ENCODE peak calls at places on chromosome 14, in six cellular contexts. B, N, D, U, V and Z are unnamed samples. For H3K36me3 and H3K4me1, the result is how much of the 10 kb centered on the place peaks cover.

GRCh38 chr14:33742166-33742565 is 208.7 kb downstream of the EGLN3 start:
- DNase-seq in D (no peak), B (no peak), N (no peak), U (no peak), V (no peak), Z (no peak)

GRCh38 chr14:61517861-61518802 is 177.2 kb upstream of the HIF1A start:
- DNase-seq in D (peak), N (peak), B (no peak), U (no peak), V (no peak), Z (no peak)

GRCh38 chr14:92506230-92506629 is 7.4 kb upstream of the RIN3 start:
- DNase-seq in B (no peak), D (peak), V (no peak), N (no peak), U (no peak), Z (no peak)

GRCh38 chr14:78010688-78011087 is 159.5 kb upstream of the NRXN3 start:
- DNase-seq in N (no peak), B (no peak), D (no peak), V (no peak), U (no peak), Z (no peak)

GRCh38 chr14:66501592-66501991 is 6.4 kb upstream of the GPHN start:
- DNase-seq in B (no peak), U (no peak), D (no peak), V (no peak), N (no peak), Z (no peak)

GRCh38 chr14:92949496-92950192 is 26.7 kb downstream of the CHGA start:
- DNase-seq in V (no peak), B (no peak), D (no peak), N (no peak), U (no peak), Z (no peak)

GRCh38 chr14:81363746-81364400 is 36.3 kb downstream of the STON2 start:
- DNase-seq in U (no peak), V (peak), N (no peak), B (no peak), D (no peak), Z (no peak)

GRCh38 chr14:51604078-51604477 is 47.6 kb upstream of the FRMD6 start:
- DNase-seq in B (no peak), N (no peak), V (no peak), D (no peak), U (no peak), Z (no peak)

GRCh38 chr14:81219821-81220487 is 805 bp downstream of the GTF2A1 start:
- DNase-seq in B (peak), U (peak), V (peak), N (peak), D (peak), Z (peak)

GRCh38 chr14:80059041-80059440 is 152.3 kb downstream of the DIO2 start:
- DNase-seq in V (no peak), N (no peak), B (no peak), U (no peak), D (no peak), Z (no peak)

GRCh38 chr14:94992046-94992445 is 165.3 kb downstream of the DICER1 start:
- DNase-seq in N (no peak), B (no peak), D (no peak), V (no peak), U (no peak), Z (no peak)

GRCh38 chr14:64745511-64746041 is 41.4 kb downstream of the PLEKHG3 start:
- DNase-seq in B (no peak), N (no peak), D (peak), U (no peak), V (no peak), Z (no peak)

GRCh38 chr14:55277972-55278740 is 6.9 kb downstream of the FBXO34 start:
- DNase-seq in N (no peak), U (no peak), B (no peak), V (peak), D (no peak), Z (no peak)
- H3K36me3 ChIP-seq in N (under half), U (under half), B (under half), V (under half), D (under half), Z (under half)

DNA sequence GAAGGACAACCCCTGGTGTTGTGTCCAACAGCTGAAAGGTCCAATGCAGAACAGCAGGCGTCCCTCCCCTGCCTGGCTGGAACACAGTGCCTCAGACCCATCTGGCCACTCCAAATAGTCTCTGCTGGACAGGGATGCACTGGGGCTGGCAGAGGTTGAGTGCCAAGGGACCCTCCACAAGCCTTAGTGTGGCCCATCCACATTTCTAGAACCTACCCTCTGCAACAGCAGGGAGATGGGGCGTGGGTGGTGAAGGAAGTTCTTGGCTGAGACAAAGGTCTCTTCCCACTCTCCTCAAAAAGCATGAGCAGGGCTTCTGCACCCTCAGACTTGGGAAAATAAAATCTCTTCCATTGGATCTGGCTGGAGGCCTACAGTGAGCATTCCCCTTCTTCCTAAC is 36.5 kb downstream of the LTBP2 start:
- DNase-seq in B (no peak), N (no peak), U (no peak), D (peak), V (no peak), Z (no peak)
- H3K4me1 ChIP-seq in B (under half), N (under half), U (under half), D (under half), V (under half), Z (under half)

DNA sequence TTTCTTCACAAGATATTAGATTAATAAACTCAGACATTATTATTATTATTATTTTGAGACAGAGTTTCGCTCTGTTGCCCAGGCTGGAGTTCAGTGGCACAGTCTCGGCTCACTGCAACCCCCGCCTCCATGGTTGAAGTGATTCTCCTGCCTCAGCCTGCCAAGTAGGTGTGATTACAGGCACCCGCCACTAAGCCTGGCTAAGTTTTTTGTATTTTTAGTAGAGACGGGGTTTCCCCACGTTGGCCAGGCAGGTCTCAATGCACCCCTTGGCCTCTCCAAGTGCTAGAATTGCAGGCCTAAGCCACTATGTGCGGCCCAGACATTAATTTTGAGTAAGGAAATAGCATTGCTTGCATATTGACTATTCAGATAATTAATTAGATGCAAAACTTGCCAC is 554.9 kb upstream of the LRFN5 start:
- DNase-seq in V (peak), N (no peak), U (no peak), B (no peak), D (no peak), Z (no peak)
- H3K4me3 ChIP-seq in V (no peak), N (no peak), U (no peak), B (no peak), D (no peak), Z (no peak)

DNA sequence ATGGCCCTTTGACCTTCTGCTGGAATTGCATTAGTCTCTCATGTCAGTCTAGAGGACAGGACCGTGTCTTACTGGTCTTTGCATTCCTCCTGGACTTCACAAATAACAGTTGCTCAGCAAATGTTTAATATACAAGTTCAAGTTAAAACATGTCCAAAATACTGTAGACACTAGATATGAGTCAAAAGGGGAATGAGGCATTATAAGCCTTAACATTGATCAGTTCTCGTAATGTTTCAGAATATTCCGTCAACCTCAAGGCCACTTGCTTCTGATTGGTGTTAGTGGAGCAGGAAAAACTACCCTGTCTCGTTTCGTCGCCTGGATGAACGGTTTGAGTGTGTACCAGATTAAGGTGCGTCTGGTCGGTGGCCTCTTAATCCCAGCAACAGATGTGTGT is 59.9 kb downstream of the HSP90AA1 start:
- DNase-seq in V (no peak), D (no peak), N (no peak), U (no peak), B (no peak), Z (no peak)
- H3K36me3 ChIP-seq in V (half or more), D (under half), N (half or more), U (half or more), B (half or more), Z (half or more)

GRCh38 chr14:99595524-99595923 is 8.5 kb downstream of the CCDC85C start:
- DNase-seq in D (no peak), U (no peak), V (no peak), B (no peak), N (no peak), Z (no peak)

GRCh38 chr14:99595034-99595433 is 9.0 kb downstream of the CCDC85C start:
- DNase-seq in N (no peak), B (peak), D (no peak), V (no peak), U (no peak), Z (no peak)

GRCh38 chr14:99596772-99597171 is 7.2 kb downstream of the CCDC85C start:
- DNase-seq in N (no peak), B (no peak), U (no peak), V (no peak), D (no peak), Z (no peak)

GRCh38 chr14:99597911-99598600 is 6.0 kb downstream of the CCDC85C start:
- DNase-seq in D (no peak), N (no peak), V (no peak), B (no peak), U (no peak), Z (no peak)

GRCh38 chr14:99596071-99596627 is 7.9 kb downstream of the CCDC85C start:
- DNase-seq in N (peak), U (no peak), D (no peak), V (no peak), B (no peak), Z (peak)
- H3K4me1 ChIP-seq in N (half or more), U (under half), D (under half), V (under half), B (under half), Z (half or more)

GRCh38 chr14:71168564-71168963 is 261.3 kb downstream of the PCNX1 start:
- DNase-seq in D (no peak), N (no peak), B (no peak), V (no peak), U (no peak), Z (no peak)

GRCh38 chr14:71169861-71170260 is 262.6 kb downstream of the PCNX1 start:
- DNase-seq in U (no peak), B (no peak), D (no peak), N (no peak), V (peak), Z (no peak)

GRCh38 chr14:71165650-71166049 is 258.4 kb downstream of the PCNX1 start:
- DNase-seq in B (no peak), U (no peak), D (no peak), V (no peak), N (no peak), Z (no peak)

GRCh38 chr14:71166434-71166833 is 259.2 kb downstream of the PCNX1 start:
- DNase-seq in U (peak), N (no peak), D (no peak), B (no peak), V (peak), Z (no peak)

DNA sequence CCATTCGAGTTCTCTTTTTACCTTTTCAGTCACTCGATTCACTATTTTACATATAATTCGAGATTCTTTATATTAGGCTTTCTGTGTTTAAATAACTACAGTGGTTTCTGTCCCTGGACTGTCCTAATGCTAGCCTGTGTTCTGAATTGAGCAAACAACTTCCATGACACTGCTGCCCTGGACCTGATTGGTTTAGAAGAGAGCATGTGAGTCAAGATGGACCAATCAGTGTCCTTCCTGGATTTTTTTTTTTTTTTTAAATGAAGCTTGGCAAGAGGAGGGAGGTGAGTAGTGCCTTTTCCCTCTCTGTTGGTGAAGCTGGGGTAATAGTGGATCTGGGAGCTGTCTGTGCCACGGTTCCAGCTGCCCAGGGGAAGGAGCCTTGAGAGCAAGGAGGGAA is 261.8 kb downstream of the PCNX1 start:
- DNase-seq in D (no peak), U (peak), V (peak), B (no peak), N (no peak), Z (no peak)
- H3K4me3 ChIP-seq in D (no peak), U (no peak), V (no peak), B (no peak), N (no peak), Z (no peak)

GRCh38 chr14:88941414-88941813 is 117.0 kb downstream of the TTC8 start:
- DNase-seq in N (no peak), D (no peak), B (no peak), U (no peak), V (no peak), Z (no peak)
- H3K36me3 ChIP-seq in N (under half), D (under half), B (under half), U (under half), V (under half), Z (under half)

GRCh38 chr14:93965287-93965821 is 11.0 kb downstream of the ASB2 start:
- DNase-seq in U (no peak), N (no peak), B (no peak), D (no peak), V (no peak), Z (no peak)
- H3K4me1 ChIP-seq in U (under half), N (under half), B (under half), D (under half), V (under half), Z (under half)

DNA sequence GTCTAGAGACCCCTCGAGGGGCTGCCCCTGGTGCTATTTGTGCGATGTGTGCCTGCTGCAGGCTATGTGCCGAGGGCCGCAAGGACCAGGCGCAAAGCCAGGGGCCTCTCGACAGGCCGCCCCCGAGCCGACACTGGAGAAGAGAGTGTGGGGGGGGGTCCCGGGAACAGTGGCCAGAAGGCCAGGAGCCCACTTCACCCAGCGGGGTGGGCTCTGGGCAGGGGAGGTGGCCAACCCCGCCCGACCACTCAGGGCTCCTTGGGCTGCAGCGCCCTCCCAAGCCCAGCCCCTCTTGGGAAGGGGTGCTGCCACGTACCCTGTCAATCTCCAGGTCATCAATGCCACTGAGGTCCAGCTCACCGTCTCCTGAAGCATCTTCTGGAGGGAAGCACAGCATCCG is 28.6 kb upstream of the BTBD6 start:
- DNase-seq in D (no peak), N (no peak), U (no peak), B (no peak), V (no peak), Z (no peak)
- H3K4me3 ChIP-seq in D (no peak), N (no peak), U (no peak), B (no peak), V (no peak), Z (no peak)